ENCODE peak calls at places on chromosome 13, in ten cellular contexts. X is nephron progenitor cell; Z is effector CD4-positive, alpha-beta T cell; I is T-helper 2 cell treated with Interferon-gamma antibody and Interleukin-4, amounts not matched to agents 5 μg/mL and 100 μg/mL, for 36 hours; D is choroid plexus epithelial cell; K is NCI-H2081; C is naive thymus-derived CD8-positive, alpha-beta T cell; G is stimulated activated CD8-positive, alpha-beta memory T cell treated with anti-CD3 and anti-CD28 coated beads, Interleukin-15, amount 100 ng/mL, for 1 hour; J is glutamatergic neuron; P is GM20000. T is an unnamed sample.

GRCh38 chr13:40190656-40191100 is 475.8 kb downstream of the FOXO1 start:
- DNase-seq in X (no peak), Z (peak), I (peak), D (peak), K (no peak), C (peak), G (no peak), J (no peak), P (no peak), T (peak)

GRCh38 chr13:73464758-73465628 is 406.2 kb downstream of the KLF5 start:
- DNase-seq in X (no peak), Z (no peak), I (no peak), D (no peak), K (no peak), C (no peak), G (no peak), J (no peak), P (no peak), T (no peak)

GRCh38 chr13:39273953-39274352 is 235.7 kb downstream of the NHLRC3 start:
- DNase-seq in X (no peak), Z (no peak), I (no peak), D (peak), K (peak), C (no peak), G (no peak), J (no peak), P (peak), T (no peak)

GRCh38 chr13:97448503-97449251 is 14.7 kb downstream of the RAP2A start:
- DNase-seq in X (no peak), Z (no peak), I (no peak), D (no peak), K (no peak), C (no peak), G (no peak), J (no peak), P (no peak), T (no peak)

GRCh38 chr13:39144941-39145533 is 106.8 kb downstream of the NHLRC3 start:
- DNase-seq in X (peak), Z (peak), I (peak), D (peak), K (peak), C (no peak), G (no peak), J (peak), P (peak), T (no peak)

GRCh38 chr13:94822356-94822755 is 110.0 kb upstream of the SOX21 start:
- DNase-seq in X (no peak), Z (no peak), I (no peak), D (no peak), K (no peak), C (no peak), G (no peak), J (no peak), P (no peak), T (no peak)

GRCh38 chr13:79056706-79057105 is 349.3 kb downstream of the RBM26 start:
- DNase-seq in X (no peak), Z (no peak), I (no peak), D (no peak), K (no peak), C (no peak), G (no peak), J (peak), P (no peak), T (no peak)

GRCh38 chr13:18959996-18960395 is 221.6 kb downstream of the TUBA3C start:
- DNase-seq in X (no peak), Z (no peak), I (no peak), D (no peak), K (no peak), C (no peak), G (no peak), J (no peak), P (no peak), T (no peak)

GRCh38 chr13:96984061-96984508 is 10.2 kb downstream of the OXGR1 start:
- DNase-seq in X (peak), Z (no peak), I (no peak), D (peak), K (no peak), C (no peak), G (no peak), J (peak), P (peak), T (no peak)

GRCh38 chr13:52779028-52779612 is 39.5 kb upstream of the CNMD start:
- DNase-seq in X (no peak), Z (no peak), I (no peak), D (no peak), K (no peak), C (no peak), G (no peak), J (no peak), P (no peak), T (no peak)

GRCh38 chr13:111656439-111656838 is 336.0 kb downstream of the TEX29 start:
- DNase-seq in X (no peak), Z (no peak), I (no peak), D (no peak), K (no peak), C (no peak), G (no peak), J (no peak), P (no peak), T (no peak)

GRCh38 chr13:29396446-29396845 is 199.0 kb downstream of the SLC7A1 start:
- DNase-seq in X (no peak), Z (no peak), I (no peak), D (no peak), K (no peak), C (no peak), G (no peak), J (no peak), P (no peak), T (no peak)

GRCh38 chr13:27978301-27978968 is 9.3 kb upstream of the CDX2 start:
- DNase-seq in X (peak), Z (no peak), I (no peak), D (no peak), K (no peak), C (no peak), G (no peak), J (peak), P (peak), T (no peak)